ENCODE peak calls at places on chromosome 11, in nine cellular contexts. K, H, R, I, Q, V, W, M and O are unnamed samples.

GRCh38 chr11:93054881-93055280 is 85.4 kb downstream of the MTNR1B start:
- DNase-seq in I (no peak), H (peak; percentile 95), M (peak; percentile 98), R (peak; percentile 60), V (no peak), Q (peak; percentile 16), W (no peak), K (no peak), O (peak; percentile 98)

GRCh38 chr11:61968758-61969390 is 1.4 kb upstream of the FTH1 start:
- DNase-seq in M (no peak), H (no peak), I (no peak), K (no peak), W (no peak), Q (no peak), V (no peak), R (no peak), O (no peak)

GRCh38 chr11:69489746-69490365 is 8.4 kb downstream of the LINC01488 start:
- DNase-seq in V (no peak), Q (no peak), K (no peak), W (no peak), I (no peak), H (no peak), M (no peak), R (no peak), O (no peak)

GRCh38 chr11:2458321-2458720 is 13.5 kb downstream of the KCNQ1 start:
- DNase-seq in R (no peak), M (no peak), I (peak; percentile 13), V (no peak), H (no peak), K (no peak), W (no peak), Q (no peak), O (no peak)

GRCh38 chr11:113114452-113115027 is 153.3 kb downstream of the NCAM1 start:
- DNase-seq in Q (no peak), M (peak; percentile 43), I (no peak), H (peak; percentile 22), R (no peak), V (no peak), K (peak; percentile 2), W (no peak), O (peak; percentile 63)

GRCh38 chr11:94060401-94060800 is 39.2 kb downstream of the HEPHL1 start:
- DNase-seq in K (no peak), M (no peak), R (no peak), I (no peak), Q (no peak), H (no peak), W (no peak), V (no peak), O (peak; percentile 86)

GRCh38 chr11:130118636-130119387 is 40.8 kb upstream of the ST14 start:
- DNase-seq in H (no peak), Q (peak; percentile 1), R (no peak), I (no peak), V (peak; percentile 65), W (no peak), M (no peak), K (peak; percentile 93), O (no peak)

GRCh38 chr11:19374189-19374588 is 133.4 kb upstream of the E2F8 start:
- DNase-seq in Q (no peak), M (peak; percentile 99), K (no peak), V (no peak), H (peak; percentile 98), R (peak; percentile 90), I (no peak), W (no peak), O (peak; percentile 95)

GRCh38 chr11:70675697-70676374 is 277.5 kb downstream of the CTTN start:
- DNase-seq in Q (no peak), R (peak; percentile 36), I (no peak), H (no peak), K (no peak), M (no peak), V (no peak), W (no peak), O (no peak)

GRCh38 chr11:3984896-3985295 is 109.7 kb upstream of the RRM1 start:
- DNase-seq in R (no peak), Q (no peak), K (no peak), W (peak; percentile 23), H (peak; percentile 15), V (peak; percentile 44), M (no peak), I (peak; percentile 66), O (peak; percentile 38)

GRCh38 chr11:64226507-64227051 is 505 bp downstream of the NUDT22 start:
- DNase-seq in R (peak; percentile 43), V (peak; percentile 76), K (peak; percentile 76), H (no peak), M (peak; percentile 26), Q (no peak), W (no peak), I (peak; percentile 83), O (no peak)

GRCh38 chr11:65487467-65488272 is 11.2 kb upstream of the MALAT1 start:
- DNase-seq in H (peak; percentile 100), K (peak; percentile 65), R (peak; percentile 95), I (no peak), Q (no peak), W (no peak), V (no peak), M (peak; percentile 100), O (peak; percentile 100)

GRCh38 chr11:99739464-99740089 is 718.8 kb downstream of the CNTN5 start:
- DNase-seq in R (peak; percentile 36), V (no peak), W (no peak), M (no peak), I (no peak), K (peak; percentile 70), Q (no peak), H (peak; percentile 71), O (peak; percentile 62)

GRCh38 chr11:46326813-46327416 is 20.3 kb upstream of the DGKZ start:
- DNase-seq in K (no peak), Q (no peak), R (no peak), M (no peak), W (no peak), H (no peak), I (no peak), V (no peak), O (no peak)

GRCh38 chr11:2097356-2097997 is 41.7 kb downstream of the IGF2 start:
- DNase-seq in I (peak; percentile 54), R (peak; percentile 93), V (no peak), H (peak; percentile 88), M (peak; percentile 95), Q (no peak), K (no peak), W (no peak), O (peak; percentile 98)

GRCh38 chr11:77299528-77299993 is 1.9 kb downstream of the GDPD4 start:
- DNase-seq in W (no peak), H (peak; percentile 60), V (no peak), K (no peak), I (no peak), R (no peak), M (peak; percentile 25), Q (no peak), O (no peak)

GRCh38 chr11:1152316-1153104 is 5.2 kb upstream of the MUC5AC start:
- DNase-seq in Q (no peak), R (no peak), K (no peak), H (peak; percentile 66), V (peak; percentile 23), I (peak; percentile 64), M (peak; percentile 39), W (no peak), O (peak; percentile 57)

GRCh38 chr11:77067776-77068460 is 1.1 kb downstream of the CAPN5 start:
- DNase-seq in R (no peak), K (no peak), Q (no peak), I (no peak), H (no peak), W (no peak), V (peak; percentile 17), M (no peak), O (no peak)

GRCh38 chr11:120974466-120974865 is 49.4 kb upstream of the TBCEL start:
- DNase-seq in H (no peak), V (no peak), M (no peak), K (no peak), R (no peak), Q (no peak), I (no peak), W (no peak), O (no peak)